ENCODE peak calls at places on chromosome 12, in ten cellular contexts. A is kidney epithelial cell, P is brain microvascular endothelial cell, E is keratinocyte, F is Panc1, I is AG04450, Q is fibroblast of villous mesenchyme, Y is endothelial cell of umbilical vein, V is MM.1S, T is PC-3. H is an unnamed sample.
A peak's percentile ranks its signal among the peaks of the same experiment; 100 is the strongest.

GRCh38 chr12:106084048-106084671 is 54.6 kb downstream of the NUAK1 start:
- DNase-seq in A (peak; percentile 89), P (peak; percentile 91), E (no peak), F (no peak), I (no peak), Q (peak; percentile 92), Y (no peak), V (no peak), T (peak; percentile 62), H (no peak)

GRCh38 chr12:16349132-16349463 is 1.7 kb downstream of the MGST1 start:
- DNase-seq in A (no peak), P (peak; percentile 95), E (no peak), F (no peak), I (peak; percentile 89), Q (peak; percentile 95), Y (peak; percentile 36), V (no peak), T (peak; percentile 91), H (no peak)

GRCh38 chr12:26150737-26151450 is 26.1 kb upstream of the BHLHE41 start:
- DNase-seq in A (peak; percentile 25), P (peak; percentile 62), E (no peak), F (no peak), I (peak; percentile 45), Q (peak; percentile 50), Y (no peak), V (no peak), T (no peak), H (peak; percentile 77)

GRCh38 chr12:60415361-60415760 is 819.5 kb downstream of the SLC16A7 start:
- DNase-seq in A (no peak), P (peak; percentile 73), E (no peak), F (no peak), I (no peak), Q (peak; percentile 50), Y (peak; percentile 21), V (no peak), T (peak; percentile 45), H (no peak)

GRCh38 chr12:7197846-7198245 is 8.4 kb downstream of the PEX5 start:
- DNase-seq in A (no peak), P (no peak), E (no peak), F (no peak), I (no peak), Q (no peak), Y (no peak), V (no peak), T (no peak), H (no peak)

GRCh38 chr12:108063192-108063591 is 65.9 kb upstream of the WSCD2 start:
- DNase-seq in A (no peak), P (no peak), E (no peak), F (peak; percentile 0), I (no peak), Q (peak; percentile 27), Y (peak; percentile 36), V (peak; percentile 30), T (peak; percentile 63), H (no peak)

GRCh38 chr12:34598352-34598827 is 576.1 kb downstream of the ALG10 start:
- DNase-seq in A (no peak), P (no peak), E (no peak), F (no peak), I (no peak), Q (no peak), Y (no peak), V (no peak), T (no peak), H (no peak)

GRCh38 chr12:41034686-41035085 is 153.4 kb upstream of the PDZRN4 start:
- DNase-seq in A (no peak), P (no peak), E (no peak), F (no peak), I (no peak), Q (peak; percentile 25), Y (no peak), V (no peak), T (no peak), H (no peak)

GRCh38 chr12:4685317-4685716 is 34.9 kb upstream of the GALNT8 start:
- DNase-seq in A (no peak), P (no peak), E (no peak), F (no peak), I (no peak), Q (no peak), Y (no peak), V (no peak), T (no peak), H (no peak)

GRCh38 chr12:49609875-49610154 is 4.4 kb upstream of the FAM186B start:
- DNase-seq in A (no peak), P (no peak), E (no peak), F (no peak), I (no peak), Q (no peak), Y (no peak), V (no peak), T (peak; percentile 54), H (no peak)

GRCh38 chr12:24901975-24902461 is 46.9 kb downstream of the BCAT1 start:
- DNase-seq in A (no peak), P (peak; percentile 46), E (no peak), F (no peak), I (no peak), Q (no peak), Y (peak; percentile 81), V (no peak), T (no peak), H (no peak)

GRCh38 chr12:53071591-53072551 is 7.3 kb downstream of the SPRYD3 start:
- DNase-seq in A (no peak), P (no peak), E (no peak), F (no peak), I (no peak), Q (no peak), Y (peak; percentile 35), V (no peak), T (no peak), H (no peak)

GRCh38 chr12:47602330-47602729 is 103.5 kb downstream of the RPAP3 start:
- DNase-seq in A (no peak), P (peak; percentile 83), E (no peak), F (no peak), I (no peak), Q (no peak), Y (peak; percentile 35), V (no peak), T (no peak), H (no peak)

GRCh38 chr12:111122458-111122878 is 202.1 kb upstream of the MYL2 start:
- DNase-seq in A (no peak), P (no peak), E (no peak), F (no peak), I (no peak), Q (no peak), Y (no peak), V (no peak), T (no peak), H (no peak)
- H3K4me3 ChIP-seq in A (no peak overlapping the region), P (no peak overlapping the region), E (no peak overlapping the region), F (no peak overlapping the region), I (no peak overlapping the region), Q (no peak overlapping the region), Y (no peak overlapping the region), V (no peak overlapping the region), T (no peak overlapping the region), H (no peak overlapping the region)

GRCh38 chr12:93441617-93442410 is at the start of gene UBE2N:
- DNase-seq in A (peak; percentile 69), P (peak; percentile 91), E (peak; percentile 65), F (peak; percentile 46), I (peak; percentile 84), Q (peak; percentile 95), Y (peak; percentile 96), V (peak; percentile 95), T (peak; percentile 94), H (peak; percentile 48)
- TF ChIP-seq CTCF in A (no peak), P (no peak), E (no peak), F (no peak), I (no peak), Q (no peak), Y (no peak), V (peak; percentile 21), T (no peak), H (no peak)

GRCh38 chr12:21662122-21662792 is 4.6 kb upstream of the LDHB start:
- DNase-seq in A (no peak), P (no peak), E (no peak), F (no peak), I (no peak), Q (no peak), Y (no peak), V (no peak), T (no peak), H (no peak)
- H3K4me3 ChIP-seq in A (no peak overlapping the region), P (no peak overlapping the region), E (no peak overlapping the region), F (no peak overlapping the region), I (no peak overlapping the region), Q (no peak overlapping the region), Y (no peak overlapping the region), V (no peak overlapping the region), T (no peak overlapping the region), H (no peak overlapping the region)

GRCh38 chr12:57628280-57629191 is 4.5 kb downstream of the B4GALNT1 start:
- DNase-seq in A (no peak), P (no peak), E (no peak), F (no peak), I (no peak), Q (no peak), Y (no peak), V (no peak), T (no peak), H (no peak)

GRCh38 chr12:57626111-57626928 is 6.7 kb downstream of the B4GALNT1 start:
- DNase-seq in A (no peak), P (no peak), E (no peak), F (no peak), I (no peak), Q (no peak), Y (no peak), V (no peak), T (no peak), H (no peak)

GRCh38 chr12:57626929-57627445 is 6.0 kb downstream of the B4GALNT1 start:
- DNase-seq in A (no peak), P (no peak), E (no peak), F (no peak), I (no peak), Q (no peak), Y (no peak), V (no peak), T (no peak), H (no peak)

GRCh38 chr12:57625261-57626032 is 7.6 kb downstream of the B4GALNT1 start:
- DNase-seq in A (no peak), P (no peak), E (no peak), F (no peak), I (no peak), Q (no peak), Y (no peak), V (no peak), T (no peak), H (no peak)

DNA sequence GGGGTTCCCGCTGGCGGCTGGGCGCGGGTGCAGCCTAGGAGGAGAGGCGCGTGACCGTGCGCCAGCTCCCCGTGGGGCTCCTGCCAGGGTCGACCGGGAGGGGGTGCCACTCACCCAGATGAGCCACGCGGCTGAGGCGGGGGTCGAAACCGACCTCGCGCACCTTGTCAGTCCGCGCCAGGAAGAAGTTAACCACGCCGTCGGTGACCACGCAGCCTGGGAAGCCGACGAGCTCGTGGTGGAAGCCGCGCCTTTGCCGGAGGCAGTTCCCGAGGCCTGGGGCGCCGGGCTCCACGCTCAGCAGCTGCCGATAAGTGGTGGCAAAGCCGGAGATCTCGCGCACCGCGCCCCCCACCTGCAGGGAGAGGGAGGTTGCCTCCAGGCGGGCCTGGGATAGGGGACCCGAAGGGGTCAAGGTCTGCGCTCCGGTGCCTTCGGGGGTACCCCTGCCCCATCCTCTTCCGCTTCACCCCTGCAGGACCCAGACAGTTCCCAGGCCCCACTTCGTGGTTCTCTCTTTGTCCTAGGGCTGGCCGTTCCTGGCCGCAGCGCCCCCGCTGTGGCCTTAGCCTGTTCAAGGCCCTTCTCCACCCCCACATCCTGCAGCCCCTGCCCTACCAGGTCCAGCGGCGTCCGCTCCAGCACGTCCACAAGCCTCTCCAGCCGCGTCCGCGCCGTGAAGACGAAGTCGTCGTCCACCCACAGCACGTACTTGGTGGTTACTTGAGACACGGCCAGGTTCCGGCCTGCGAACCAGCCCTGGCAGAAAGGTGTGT is 5.3 kb downstream of the B4GALNT1 start:
- DNase-seq in A (no peak), P (no peak), E (no peak), F (no peak), I (no peak), Q (no peak), Y (no peak), V (no peak), T (no peak), H (no peak)
- TF ChIP-seq CTCF in A (peak; percentile 20), P (peak; percentile 33), E (peak; percentile 43), F (no peak), I (no peak), Q (no peak), Y (no peak), V (no peak), T (no peak), H (no peak)